ENCODE peak calls at places on chromosomes 11 and 22, in five cellular contexts. Q is glutamatergic neuron, Y is AG04450, P is mesothelial cell of epicardium, Z is natural killer cell. T is an unnamed sample.

GRCh38 chr11:20110908-20111669 is 49.2 kb downstream of the DBX1 start:
- DNase-seq in P (no peak), Z (no peak), Q (peak), Y (no peak), T (no peak)

GRCh38 chr22:49583341-49583740 is 244.3 kb downstream of the BRD1 start:
- DNase-seq in P (no peak), Y (no peak), Q (no peak), Z (no peak), T (no peak)

GRCh38 chr22:39212721-39213376 is 31.9 kb downstream of the PDGFB start:
- DNase-seq in P (no peak), Z (no peak), Y (no peak), Q (no peak), T (no peak)

GRCh38 chr11:11584446-11584810 is 37.4 kb downstream of the GALNT18 start:
- DNase-seq in P (no peak), Y (peak), Z (no peak), Q (no peak), T (no peak)

GRCh38 chr11:12815150-12815523 is 140.9 kb downstream of the TEAD1 start:
- DNase-seq in P (no peak), Q (no peak), Y (no peak), Z (no peak), T (no peak)

GRCh38 chr11:129247129-129247528 is 55.0 kb upstream of the ARHGAP32 start:
- DNase-seq in P (no peak), Z (no peak), Q (no peak), Y (no peak), T (no peak)

GRCh38 chr11:21554284-21554683 is 638.6 kb upstream of the ANO5 start:
- DNase-seq in Q (no peak), Y (no peak), Z (no peak), P (no peak), T (no peak)

GRCh38 chr11:132278801-132279574 is 908.6 kb downstream of the NTM start:
- DNase-seq in Z (no peak), P (no peak), Q (no peak), Y (peak), T (no peak)

GRCh38 chr11:27705873-27706820 is 5.9 kb upstream of the BDNF start:
- DNase-seq in Y (no peak), P (no peak), Q (peak), Z (no peak), T (no peak)
- TF ChIP-seq CTCF in Y (peak), P (peak), Q (peak), Z (no peak), T (peak)

GRCh38 chr11:116736763-116737162 is 36.0 kb downstream of the BUD13 start:
- DNase-seq in P (no peak), Z (no peak), Y (no peak), Q (no peak), T (no peak)
- TF ChIP-seq CTCF in P (no peak), Z (no peak), Y (no peak), Q (no peak), T (no peak)

GRCh38 chr11:108959874-108960273 is 295.0 kb downstream of the DDX10 start:
- DNase-seq in Y (no peak), Z (no peak), P (no peak), Q (no peak), T (no peak)

GRCh38 chr11:108959124-108959761 is 294.4 kb downstream of the DDX10 start:
- DNase-seq in P (no peak), Q (no peak), Y (no peak), Z (no peak), T (no peak)

GRCh38 chr11:108960498-108960897 is 295.6 kb downstream of the DDX10 start:
- DNase-seq in Q (no peak), Z (no peak), P (no peak), Y (no peak), T (no peak)

GRCh38 chr11:108961095-108961494 is 296.2 kb downstream of the DDX10 start:
- DNase-seq in Y (no peak), Z (no peak), Q (no peak), P (no peak), T (no peak)

DNA sequence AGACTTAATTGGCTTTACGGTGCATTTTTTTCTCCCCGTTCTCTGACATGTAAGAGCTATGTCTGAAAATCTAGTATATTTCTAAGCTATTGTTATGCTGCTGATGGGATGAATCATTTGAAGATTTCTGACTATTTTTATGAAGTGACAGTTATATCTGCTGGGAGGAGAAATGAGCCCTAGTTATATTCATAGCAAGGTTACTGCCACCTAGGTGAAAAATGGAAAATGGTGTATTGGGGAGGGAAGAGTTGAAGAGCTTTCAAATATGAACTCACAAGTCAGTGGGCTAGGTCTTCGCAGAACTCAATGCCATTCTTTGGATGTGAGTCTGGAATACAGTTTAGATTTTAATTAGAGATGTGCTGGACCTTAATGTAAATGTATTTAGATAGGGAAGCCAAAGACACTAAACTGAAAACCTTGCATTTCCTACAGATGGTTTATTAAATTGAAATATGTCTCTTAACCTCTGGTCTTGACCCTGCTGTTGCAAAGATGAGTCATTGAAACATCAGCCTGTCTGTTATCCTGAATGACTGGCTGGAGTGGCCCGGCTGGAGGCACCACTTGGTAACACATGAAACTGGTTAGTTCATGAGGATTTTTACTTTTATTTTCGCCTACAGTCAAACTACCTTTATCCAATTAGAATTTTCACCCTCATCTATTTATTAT is 293.7 kb downstream of the DDX10 start:
- DNase-seq in P (no peak), Z (no peak), Y (no peak), Q (no peak), T (no peak)
- TF ChIP-seq CTCF in P (no peak), Z (no peak), Y (no peak), Q (no peak), T (no peak)

DNA sequence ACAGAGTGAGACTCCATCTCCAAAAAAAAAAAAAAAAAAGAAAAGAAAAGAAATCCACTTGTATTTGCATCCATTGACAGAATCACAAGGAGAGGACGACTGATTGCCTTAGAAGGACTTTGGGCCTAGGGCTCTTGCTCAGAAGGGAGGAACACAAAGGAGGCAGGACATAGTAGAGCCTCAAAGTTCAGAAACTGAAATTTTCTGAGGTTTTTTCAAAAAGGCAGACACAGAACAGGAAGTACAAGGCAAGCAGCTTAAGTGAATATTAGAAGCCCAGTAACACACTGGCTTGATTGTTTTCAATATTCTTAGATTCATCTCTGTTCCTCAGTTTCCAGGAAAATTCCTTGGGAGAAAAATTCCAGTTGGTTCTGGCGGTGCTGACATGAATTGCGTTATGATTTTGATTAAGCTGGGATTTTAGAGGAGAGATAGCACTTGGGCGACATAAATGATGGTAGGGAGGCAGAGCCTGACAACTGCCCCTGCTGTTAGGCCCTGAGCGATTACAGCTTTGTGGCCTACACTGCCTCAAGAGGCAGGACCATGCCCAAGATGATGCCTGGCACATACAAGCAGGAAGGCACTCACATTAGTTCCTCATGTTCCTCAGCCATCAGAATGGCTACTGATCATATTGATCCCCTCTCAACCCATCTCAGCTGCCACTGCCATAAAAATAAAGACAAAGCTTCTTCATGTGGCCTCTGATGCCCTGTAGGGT is 15.3 kb downstream of the CLPB start:
- DNase-seq in P (no peak), Y (no peak), Q (no peak), Z (no peak), T (no peak)
- TF ChIP-seq CTCF in P (no peak), Y (no peak), Q (no peak), Z (no peak), T (no peak)

GRCh38 chr22:45995405-45996101 is 18.6 kb upstream of the WNT7B start:
- DNase-seq in Y (no peak), Z (no peak), P (no peak), Q (peak), T (no peak)
- TF ChIP-seq CTCF in Y (no peak), Z (no peak), P (no peak), Q (no peak), T (no peak)

DNA sequence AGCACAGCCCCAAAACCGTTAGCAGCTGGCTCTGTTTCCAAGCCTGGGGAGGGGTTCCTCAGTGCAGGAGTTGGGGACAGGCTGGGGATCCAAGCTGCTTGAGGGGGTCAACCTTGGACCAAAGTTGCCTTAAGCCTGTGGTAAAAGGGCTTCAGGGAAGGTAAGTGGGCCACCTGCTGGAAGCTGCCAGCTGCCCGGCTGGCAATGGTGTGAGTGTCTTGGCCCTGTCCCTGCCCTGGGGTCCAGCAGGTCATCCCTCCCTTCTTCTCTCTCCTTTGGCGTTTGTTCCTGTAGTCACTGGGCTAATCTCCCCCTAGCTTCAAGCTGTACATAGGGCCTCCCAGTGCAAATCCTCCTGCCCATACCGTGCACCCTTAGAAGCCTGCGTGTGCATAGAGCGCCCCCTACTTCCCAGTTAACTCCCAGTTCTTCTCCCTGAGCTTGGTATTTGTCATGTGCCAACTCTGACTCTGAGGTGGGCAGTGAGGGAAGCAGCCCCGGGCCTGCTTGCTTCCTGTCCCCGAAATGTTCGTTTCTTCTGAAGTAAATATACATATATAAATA is 4.4 kb downstream of the TMEM258 start:
- DNase-seq in Y (peak), Z (no peak), P (no peak), Q (peak), T (no peak)
- TF ChIP-seq CTCF in Y (peak), Z (no peak), P (peak), Q (peak), T (peak)

T was measured in AG09319.